ENCODE peak calls at places on chromosomes 2 and 18, in six cellular contexts. E is neural progenitor cell, L is neuronal stem cell, U is Karpas-422, I is astrocyte, Z is PC-3. Y is an unnamed sample.
A peak's percentile ranks its signal among the peaks of the same experiment; 100 is the strongest.

GRCh38 chr2:238848941-238849853 is 1.3 kb downstream of the TWIST2 start:
- DNase-seq in Z (no peak), L (no peak), U (no peak), E (peak; percentile 55), I (peak; percentile 44), Y (peak; percentile 52)

GRCh38 chr2:48114256-48114655 is 208.0 kb upstream of the FBXO11 start:
- DNase-seq in U (peak; percentile 50), Z (peak; percentile 79), E (no peak), L (no peak), I (peak; percentile 58), Y (peak; percentile 92)

GRCh38 chr2:112547333-112547732 is 5.1 kb downstream of the POLR1B start:
- DNase-seq in Z (no peak), I (peak; percentile 37), E (no peak), U (no peak), L (no peak), Y (peak; percentile 77)

GRCh38 chr2:101762451-101763171 is 65.1 kb downstream of the MAP4K4 start:
- DNase-seq in E (no peak), Z (no peak), I (no peak), L (no peak), U (no peak), Y (no peak)

GRCh38 chr18:53625997-53626599 is 598.4 kb downstream of the MBD2 start:
- DNase-seq in I (no peak), U (no peak), L (no peak), E (no peak), Z (no peak), Y (no peak)

GRCh38 chr2:222943820-222944219 is 83.0 kb downstream of the ACSL3 start:
- DNase-seq in I (peak; percentile 75), L (no peak), U (no peak), Z (peak; percentile 75), E (no peak), Y (peak; percentile 79)

GRCh38 chr2:143451622-143452021 is 322.4 kb downstream of the ARHGAP15 start:
- DNase-seq in E (no peak), L (no peak), U (no peak), Z (peak; percentile 48), I (peak; percentile 77), Y (peak; percentile 47)

GRCh38 chr2:127577208-127577475 is 41.7 kb downstream of the MYO7B start:
- DNase-seq in I (no peak), L (no peak), Z (no peak), U (no peak), E (no peak), Y (no peak)

GRCh38 chr2:72361516-72361915 is 213.9 kb upstream of the CYP26B1 start:
- DNase-seq in Z (no peak), U (no peak), L (no peak), E (no peak), I (no peak), Y (no peak)

GRCh38 chr2:157805519-157805918 is 70.6 kb downstream of the ACVR1 start:
- DNase-seq in Z (no peak), L (no peak), E (no peak), I (no peak), U (no peak), Y (no peak)

GRCh38 chr18:55252946-55253345 is 293.7 kb upstream of the CCDC68 start:
- DNase-seq in Z (no peak), U (no peak), L (no peak), E (no peak), I (no peak), Y (no peak)
- H3K4me3 ChIP-seq in Z (no peak overlapping the region), U (no peak overlapping the region), L (no peak overlapping the region), E (no peak overlapping the region), I (no peak overlapping the region), Y (no peak overlapping the region)

DNA sequence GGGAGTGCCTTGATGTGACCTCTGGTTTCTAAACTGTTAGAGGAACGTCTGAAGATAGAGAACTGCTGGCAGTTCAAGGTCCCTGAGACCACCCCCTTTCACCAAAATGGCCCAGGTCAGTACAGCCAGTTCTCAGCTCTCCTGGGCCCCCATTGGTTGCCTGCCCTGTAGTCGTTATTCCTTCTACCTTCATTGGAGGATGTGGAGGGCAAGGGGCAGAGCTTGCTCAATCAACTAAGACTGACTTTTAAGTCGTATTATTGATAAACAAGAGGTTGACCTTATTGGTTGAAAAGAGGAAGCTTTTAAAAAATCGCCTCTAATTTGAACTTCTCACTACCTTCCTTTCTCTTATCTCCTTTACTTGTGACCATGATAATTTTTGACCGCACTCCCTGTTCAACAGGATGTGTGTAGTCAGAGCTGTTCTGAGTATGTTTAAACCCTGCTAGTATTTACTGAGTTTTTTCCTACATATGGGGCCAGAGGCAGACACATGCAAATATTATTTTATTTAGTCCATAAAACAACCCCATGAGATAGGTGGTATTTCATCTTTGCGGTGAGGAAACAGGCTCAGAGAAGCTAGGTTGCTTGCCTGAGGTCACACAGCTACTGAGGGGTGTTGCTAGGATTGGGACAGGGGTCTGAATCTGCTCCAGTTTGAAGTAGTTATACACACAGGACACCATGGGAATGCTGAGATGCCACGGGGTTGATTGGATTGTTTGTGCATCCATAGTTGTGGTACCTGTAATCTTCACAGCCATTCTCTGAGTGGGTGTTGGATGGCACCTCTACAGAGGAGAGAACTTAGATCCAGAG is 65.9 kb downstream of the TMEM247 start:
- DNase-seq in I (no peak), Z (no peak), E (no peak), L (no peak), U (no peak), Y (no peak)
- H3K27ac ChIP-seq in I (no peak overlapping the region), Z (no peak overlapping the region), E (no peak overlapping the region), L (no peak overlapping the region), U (no peak overlapping the region), Y (peak overlapping the region; percentile 39)

DNA sequence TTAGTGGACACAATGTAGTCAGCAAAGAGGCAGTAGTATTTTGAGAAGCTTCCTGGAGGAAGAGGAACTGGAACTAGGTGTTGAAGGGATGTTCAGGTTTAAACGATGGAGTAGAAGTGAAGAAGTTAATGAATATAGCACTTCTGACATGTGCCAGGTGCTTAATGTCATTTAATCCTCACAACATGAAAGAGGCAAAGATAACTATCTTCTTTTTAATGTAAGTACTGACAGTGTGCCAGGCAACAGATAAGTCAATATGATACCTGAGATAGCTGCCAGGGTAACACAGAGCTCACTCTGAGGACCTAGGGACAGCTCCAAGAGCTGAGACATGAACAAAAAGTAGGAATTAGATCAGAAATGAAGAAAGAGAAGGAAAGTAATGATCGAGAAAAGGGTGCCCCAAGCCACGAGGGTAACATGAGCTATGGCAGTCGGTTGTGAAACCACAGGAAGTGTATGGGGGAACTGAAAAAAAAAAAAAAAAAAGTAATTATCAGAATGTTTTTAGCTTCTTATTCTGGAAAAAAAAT is 140.7 kb downstream of the RNF144A start:
- DNase-seq in Z (no peak), U (peak; percentile 52), I (no peak), L (no peak), E (no peak), Y (no peak)
- H3K4me2 ChIP-seq in Z (no peak overlapping the region), U (peak overlapping the region; percentile 47), I (no peak overlapping the region), L (no peak overlapping the region), E (no peak overlapping the region), Y (no peak overlapping the region)

DNA sequence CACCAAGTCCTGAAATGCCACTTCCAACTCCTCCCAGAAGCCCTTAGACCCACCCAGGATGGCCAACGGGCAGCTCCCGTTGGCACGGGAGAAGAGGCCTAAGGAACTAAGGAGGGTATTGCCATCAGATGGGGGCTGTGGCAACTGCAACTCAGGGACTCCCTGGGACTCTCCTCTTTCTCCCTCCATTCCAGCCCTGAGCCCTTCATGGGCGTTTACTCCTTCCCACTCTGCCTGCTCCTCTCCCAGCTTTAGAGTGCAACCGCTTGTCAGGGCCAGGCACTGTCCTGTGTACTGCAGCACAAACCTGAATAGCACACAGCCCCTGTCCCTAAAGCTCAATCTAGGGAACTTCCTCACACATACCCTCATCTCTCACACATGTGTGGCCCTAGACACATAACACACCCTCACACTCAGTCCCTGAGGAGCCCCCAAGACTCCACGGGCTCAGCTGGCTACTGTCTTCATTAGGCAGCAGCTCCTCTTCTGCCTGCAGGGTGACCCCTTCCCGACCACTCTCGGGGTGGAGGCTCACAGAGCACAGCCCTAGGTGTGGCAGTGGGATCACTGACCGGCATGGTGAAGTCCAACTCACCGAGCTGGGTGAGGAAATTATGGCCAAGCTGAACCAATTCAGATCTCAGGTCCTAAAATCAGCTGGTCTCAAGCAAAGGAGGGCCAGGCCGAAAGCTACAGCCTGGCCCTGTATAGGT is 316.3 kb downstream of the CELF4 start:
- DNase-seq in Z (no peak), E (no peak), I (no peak), U (no peak), L (no peak), Y (no peak)
- H3K4me3 ChIP-seq in Z (no peak overlapping the region), E (no peak overlapping the region), I (no peak overlapping the region), U (no peak overlapping the region), L (no peak overlapping the region), Y (no peak overlapping the region)

DNA sequence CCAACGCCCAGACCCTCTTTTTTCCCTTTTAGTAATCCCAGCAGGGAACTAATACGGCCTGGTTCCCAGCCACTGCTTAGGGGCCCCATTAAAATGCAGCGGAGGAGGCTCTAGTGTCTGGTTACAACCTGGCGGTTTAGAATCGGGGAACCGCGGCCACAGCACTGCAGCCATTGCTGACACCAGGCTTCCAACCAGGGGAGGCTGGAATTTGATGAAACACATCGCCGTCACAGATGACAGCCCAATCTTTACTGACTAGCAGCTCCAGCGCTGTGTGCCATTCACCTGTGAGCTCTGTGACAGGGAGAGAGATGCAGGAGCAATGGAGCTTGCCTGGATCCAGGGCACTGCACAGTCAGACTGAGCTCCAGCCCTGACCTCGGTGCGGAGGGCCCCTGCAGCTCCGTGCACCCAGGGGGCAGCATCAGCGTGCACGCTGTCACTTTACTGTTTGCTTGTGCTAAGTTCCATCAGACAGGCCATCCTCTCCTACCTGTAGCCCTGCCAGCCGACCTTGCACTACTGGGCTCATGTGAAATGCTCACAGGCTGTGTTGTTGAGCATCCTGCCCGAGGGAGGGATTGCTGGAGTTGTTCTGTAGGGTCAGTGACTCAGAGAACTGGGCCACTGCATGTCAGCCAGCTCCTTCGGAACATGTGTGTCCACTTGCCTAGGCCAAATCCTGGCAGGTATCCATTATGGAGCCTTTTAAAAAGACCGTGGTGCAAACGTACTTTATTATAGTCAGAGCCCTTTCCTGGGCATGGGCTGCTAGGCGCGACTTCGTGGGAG is 203.5 kb downstream of the SEPTIN10 start:
- DNase-seq in Z (no peak), U (no peak), I (no peak), E (peak; percentile 85), L (peak; percentile 45), Y (no peak)
- H3K27ac ChIP-seq in Z (no peak overlapping the region), U (no peak overlapping the region), I (no peak overlapping the region), E (no peak overlapping the region), L (no peak overlapping the region), Y (no peak overlapping the region)

GRCh38 chr2:156437272-156437671 is 1.1 kb downstream of the GPD2 start:
- DNase-seq in Z (no peak), I (no peak), U (no peak), E (peak; percentile 5), L (no peak), Y (peak; percentile 77)
- H3K4me2 ChIP-seq in Z (peak overlapping the region; percentile 87), I (peak overlapping the region; percentile 91), U (no peak overlapping the region), E (peak overlapping the region; percentile 87), L (peak overlapping the region; percentile 67), Y (peak overlapping the region; percentile 89)

GRCh38 chr2:55119711-55120487 is 69.6 kb upstream of the RTN4 start:
- DNase-seq in U (no peak), L (no peak), Z (no peak), I (no peak), E (no peak), Y (no peak)
- H3K4me3 ChIP-seq in U (peak overlapping the region; percentile 34), L (no peak overlapping the region), Z (no peak overlapping the region), I (no peak overlapping the region), E (no peak overlapping the region), Y (no peak overlapping the region)

Y was measured in fibroblast of lung.